ENCODE peak calls at places on chromosomes 1 and 21, in seven cellular contexts. H is SK-N-SH, R is HCT116, D is H1, I is K562, C is HepG2, Y is GM12878. N is an unnamed sample.

GRCh38 chr1:17112076-17112475 is 7.2 kb downstream of the PADI2 start:
- DNase-seq in C (no peak), Y (no peak), H (peak; percentile 36), I (no peak), R (no peak), D (no peak), N (no peak)

GRCh38 chr1:205709059-205709398 is 28.7 kb upstream of the SLC45A3 start:
- DNase-seq in I (no peak), Y (no peak), R (no peak), C (peak; percentile 47), H (no peak), D (no peak), N (no peak)

GRCh38 chr1:109192433-109192832 is 21.3 kb upstream of the SARS1 start:
- DNase-seq in H (no peak), D (no peak), R (no peak), Y (no peak), I (no peak), C (no peak), N (no peak)

GRCh38 chr1:115507916-115508315 is 133.9 kb upstream of the VANGL1 start:
- DNase-seq in I (no peak), D (no peak), R (no peak), H (no peak), Y (no peak), C (no peak), N (no peak)

GRCh38 chr1:3119061-3119460 is 50.1 kb downstream of the PRDM16 start:
- DNase-seq in R (no peak), H (no peak), I (no peak), Y (no peak), D (no peak), C (no peak), N (no peak)

GRCh38 chr1:26853156-26853555 is 9.8 kb upstream of the SFN start:
- DNase-seq in R (peak; percentile 84), C (peak; percentile 76), D (peak; percentile 94), Y (no peak), H (peak; percentile 91), I (peak; percentile 81), N (peak; percentile 58)

GRCh38 chr21:31677047-31677446 is 17.6 kb downstream of the SOD1 start:
- DNase-seq in H (no peak), D (no peak), R (no peak), C (no peak), I (no peak), Y (no peak), N (no peak)

GRCh38 chr1:67062412-67062811 is 8.5 kb upstream of the SLC35D1 start:
- DNase-seq in I (no peak), C (no peak), Y (no peak), R (no peak), D (no peak), H (no peak), N (no peak)

GRCh38 chr21:31491617-31492016 is 147.6 kb upstream of the TIAM1 start:
- DNase-seq in D (no peak), H (no peak), R (no peak), C (no peak), Y (no peak), I (no peak), N (no peak)

GRCh38 chr1:174995916-174996315 is 3.8 kb upstream of the CACYBP start:
- DNase-seq in Y (no peak), I (no peak), C (no peak), D (no peak), R (no peak), H (no peak), N (no peak)

GRCh38 chr1:74620242-74620641 is 53.4 kb downstream of the ERICH3 start:
- DNase-seq in C (no peak), D (no peak), H (no peak), Y (no peak), R (no peak), I (no peak), N (no peak)

GRCh38 chr1:166300767-166301166 is 134.0 kb upstream of the FAM78B start:
- DNase-seq in C (no peak), I (no peak), Y (no peak), D (no peak), H (no peak), R (no peak), N (no peak)

GRCh38 chr1:183881387-183882084 is 76.6 kb downstream of the RGL1 start:
- DNase-seq in D (peak; percentile 51), I (no peak), Y (no peak), C (peak; percentile 77), H (no peak), R (no peak), N (peak; percentile 87)

GRCh38 chr21:42385619-42386018 is 10.2 kb downstream of the TMPRSS3 start:
- DNase-seq in R (no peak), D (no peak), H (no peak), I (no peak), C (peak; percentile 62), Y (no peak), N (no peak)

GRCh38 chr1:51863384-51863783 is 15.1 kb downstream of the NRDC start:
- DNase-seq in I (no peak), C (no peak), D (no peak), Y (peak; percentile 32), H (no peak), R (no peak), N (no peak)

GRCh38 chr1:20788489-20788795 is 1.3 kb upstream of the HP1BP3 start:
- DNase-seq in I (no peak), D (no peak), H (no peak), R (no peak), Y (no peak), C (no peak), N (no peak)
- H3K4me3 ChIP-seq in I (no peak overlapping the region), D (peak overlapping the region; percentile 80), H (no peak overlapping the region), R (no peak overlapping the region), Y (no peak overlapping the region), C (peak overlapping the region; percentile 92), N (no peak overlapping the region)

DNA sequence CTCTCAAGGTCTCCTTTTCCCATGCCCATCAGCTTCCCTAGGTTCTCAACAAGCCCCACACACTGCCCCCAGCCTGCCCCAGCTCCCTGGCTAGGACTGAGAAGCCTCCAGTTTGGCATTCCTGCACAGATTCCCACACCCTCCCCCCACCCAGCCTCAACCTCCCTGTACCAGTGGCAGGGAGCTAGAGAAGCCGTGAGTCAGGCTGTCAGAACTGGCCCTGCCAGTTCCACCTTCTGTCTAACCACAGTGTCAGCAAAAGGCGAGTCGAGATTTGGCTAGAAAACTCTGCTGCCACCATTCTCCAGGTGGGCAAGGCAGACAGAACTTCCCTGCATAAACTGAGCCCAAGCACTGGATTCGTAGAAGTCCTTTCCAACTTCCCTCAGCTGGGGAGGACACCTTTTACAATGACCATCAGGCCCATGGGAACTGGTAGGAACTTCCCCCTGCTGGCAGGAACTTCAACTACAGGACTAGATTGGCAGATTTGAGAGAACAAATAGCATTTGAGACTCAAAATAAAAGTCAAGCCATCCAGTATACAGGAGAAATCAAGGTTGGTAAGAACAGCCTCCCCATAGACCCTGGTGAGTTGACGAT is 31.0 kb downstream of the TNNT2 start:
- DNase-seq in D (peak; percentile 80), H (peak; percentile 61), C (peak; percentile 23), I (peak; percentile 60), Y (no peak), R (peak; percentile 54), N (peak; percentile 81)
- TF ChIP-seq YY1 in D (no peak), H (no peak), C (no peak), I (no peak), Y (no peak), R (no peak), N (no peak)

GRCh38 chr1:1574721-1575537 is at the start of gene SSU72:
- DNase-seq in Y (peak; percentile 35), I (peak; percentile 93), H (peak; percentile 95), R (peak; percentile 83), C (peak; percentile 76), D (peak; percentile 98), N (peak; percentile 82)
- H3K4me3 ChIP-seq in Y (peak within 1 kb of the TSS; percentile 98), I (peak within 1 kb of the TSS; percentile 100), H (peak within 1 kb of the TSS; percentile 86), R (peak within 1 kb of the TSS; percentile 97), C (peak within 1 kb of the TSS; percentile 99), D (peak within 1 kb of the TSS; percentile 99), N (peak within 1 kb of the TSS; percentile 96)

GRCh38 chr1:201406831-201407406 is 7.8 kb upstream of the LAD1 start:
- DNase-seq in D (no peak), I (no peak), Y (peak; percentile 69), H (no peak), C (peak; percentile 44), R (no peak), N (no peak)
- TF ChIP-seq YY1 in D (no peak), I (no peak), Y (no peak), H (no peak), C (no peak), R (no peak), N (no peak)

GRCh38 chr21:25569084-25569483 is 38.2 kb downstream of the MRPL39 start:
- DNase-seq in H (no peak), D (no peak), Y (no peak), I (no peak), R (no peak), C (no peak), N (no peak)

GRCh38 chr21:25573409-25574206 is 33.7 kb downstream of the MRPL39 start:
- DNase-seq in D (no peak), C (peak; percentile 6), H (peak; percentile 27), R (peak; percentile 24), Y (peak; percentile 81), I (peak; percentile 22), N (no peak)

GRCh38 chr21:25571726-25572121 is 35.6 kb downstream of the MRPL39 start:
- DNase-seq in Y (no peak), C (no peak), H (no peak), D (no peak), R (no peak), I (no peak), N (no peak)

GRCh38 chr21:25569711-25570110 is 37.6 kb downstream of the MRPL39 start:
- DNase-seq in R (no peak), C (no peak), H (no peak), D (no peak), I (no peak), Y (no peak), N (no peak)

GRCh38 chr21:25572895-25573310 is 34.4 kb downstream of the MRPL39 start:
- DNase-seq in Y (peak; percentile 78), C (no peak), I (no peak), H (no peak), D (no peak), R (no peak), N (no peak)
- H3K4me3 ChIP-seq in Y (peak overlapping the region; percentile 14), C (no peak overlapping the region), I (no peak overlapping the region), H (no peak overlapping the region), D (no peak overlapping the region), R (no peak overlapping the region), N (no peak overlapping the region)